ENCODE peak calls at places on chromosomes 12 and 14, in eight cellular contexts. One of them, this sample, is unnamed. For H3K36me3, the result is how much of the 10 kb centered on the place peaks cover.

GRCh38 chr14:99412122-99413061 is 68.3 kb downstream of the SETD3 start:
- DNase-seq in cardiac muscle cell: peak
- DNase-seq in CD8-positive, alpha-beta T cell: no peak
- DNase-seq in Caco-2: peak
- DNase-seq in Peyer's patch: no peak
- DNase-seq in SJCRH30: no peak
- DNase-seq in sigmoid colon: no peak
- DNase-seq in mammary epithelial cell: no peak
- DNase-seq in this sample: no peak

GRCh38 chr12:124753993-124754392 is 109.7 kb downstream of the SCARB1 start:
- DNase-seq in cardiac muscle cell: no peak
- DNase-seq in CD8-positive, alpha-beta T cell: no peak
- DNase-seq in Caco-2: no peak
- DNase-seq in Peyer's patch: no peak
- DNase-seq in SJCRH30: no peak
- DNase-seq in sigmoid colon: no peak
- DNase-seq in mammary epithelial cell: no peak
- DNase-seq in this sample: no peak

GRCh38 chr12:49359671-49360070 is 7.6 kb upstream of the SPATS2 start:
- DNase-seq in cardiac muscle cell: no peak
- DNase-seq in CD8-positive, alpha-beta T cell: no peak
- DNase-seq in Caco-2: no peak
- DNase-seq in Peyer's patch: no peak
- DNase-seq in SJCRH30: no peak
- DNase-seq in sigmoid colon: no peak
- DNase-seq in mammary epithelial cell: peak
- DNase-seq in this sample: no peak

GRCh38 chr12:105253882-105254513 is 18.0 kb upstream of the APPL2 start:
- DNase-seq in cardiac muscle cell: no peak
- DNase-seq in CD8-positive, alpha-beta T cell: no peak
- DNase-seq in Caco-2: no peak
- DNase-seq in Peyer's patch: no peak
- DNase-seq in SJCRH30: no peak
- DNase-seq in sigmoid colon: no peak
- DNase-seq in mammary epithelial cell: peak
- DNase-seq in this sample: peak

GRCh38 chr14:40599726-40600125 is 1007.0 kb upstream of the LRFN5 start:
- DNase-seq in cardiac muscle cell: no peak
- DNase-seq in CD8-positive, alpha-beta T cell: no peak
- DNase-seq in Caco-2: no peak
- DNase-seq in Peyer's patch: no peak
- DNase-seq in SJCRH30: no peak
- DNase-seq in sigmoid colon: no peak
- DNase-seq in mammary epithelial cell: no peak
- DNase-seq in this sample: no peak

GRCh38 chr12:6529291-6529737 is 5.0 kb upstream of the GAPDH start:
- DNase-seq in cardiac muscle cell: no peak
- DNase-seq in CD8-positive, alpha-beta T cell: no peak
- DNase-seq in Caco-2: peak
- DNase-seq in Peyer's patch: no peak
- DNase-seq in SJCRH30: no peak
- DNase-seq in sigmoid colon: no peak
- DNase-seq in mammary epithelial cell: no peak
- DNase-seq in this sample: no peak

GRCh38 chr12:7869137-7869536 is 3.6 kb downstream of the SLC2A14 start:
- DNase-seq in cardiac muscle cell: no peak
- DNase-seq in CD8-positive, alpha-beta T cell: no peak
- DNase-seq in Caco-2: no peak
- DNase-seq in Peyer's patch: no peak
- DNase-seq in SJCRH30: no peak
- DNase-seq in sigmoid colon: no peak
- DNase-seq in mammary epithelial cell: peak
- DNase-seq in this sample: no peak

GRCh38 chr14:76227450-76228050 is 75.8 kb downstream of the GPATCH2L start:
- DNase-seq in cardiac muscle cell: no peak
- DNase-seq in CD8-positive, alpha-beta T cell: no peak
- DNase-seq in Caco-2: no peak
- DNase-seq in Peyer's patch: no peak
- DNase-seq in SJCRH30: no peak
- DNase-seq in sigmoid colon: no peak
- DNase-seq in mammary epithelial cell: peak
- DNase-seq in this sample: no peak

GRCh38 chr14:88683119-88683518 is 109.6 kb downstream of the EML5 start:
- DNase-seq in cardiac muscle cell: no peak
- DNase-seq in CD8-positive, alpha-beta T cell: no peak
- DNase-seq in Caco-2: no peak
- DNase-seq in Peyer's patch: no peak
- DNase-seq in SJCRH30: no peak
- DNase-seq in sigmoid colon: no peak
- DNase-seq in mammary epithelial cell: no peak
- DNase-seq in this sample: no peak

GRCh38 chr14:69877492-69877891 is 1.7 kb upstream of the SMOC1 start:
- DNase-seq in cardiac muscle cell: peak
- DNase-seq in CD8-positive, alpha-beta T cell: no peak
- DNase-seq in Caco-2: no peak
- DNase-seq in Peyer's patch: no peak
- DNase-seq in SJCRH30: peak
- DNase-seq in sigmoid colon: no peak
- DNase-seq in mammary epithelial cell: peak
- DNase-seq in this sample: peak

GRCh38 chr14:66087231-66087630 is 398.9 kb upstream of the CCDC196 start:
- DNase-seq in cardiac muscle cell: no peak
- DNase-seq in CD8-positive, alpha-beta T cell: no peak
- DNase-seq in Caco-2: no peak
- DNase-seq in Peyer's patch: no peak
- DNase-seq in SJCRH30: no peak
- DNase-seq in sigmoid colon: no peak
- DNase-seq in mammary epithelial cell: no peak
- DNase-seq in this sample: no peak

GRCh38 chr14:33068626-33069025 is 129.9 kb downstream of the NPAS3 start:
- DNase-seq in cardiac muscle cell: no peak
- DNase-seq in CD8-positive, alpha-beta T cell: no peak
- DNase-seq in Caco-2: no peak
- DNase-seq in Peyer's patch: no peak
- DNase-seq in SJCRH30: no peak
- DNase-seq in sigmoid colon: no peak
- DNase-seq in mammary epithelial cell: no peak
- DNase-seq in this sample: no peak

GRCh38 chr12:27822076-27822712 is 42.2 kb upstream of the MANSC4 start:
- DNase-seq in cardiac muscle cell: no peak
- DNase-seq in CD8-positive, alpha-beta T cell: peak
- DNase-seq in Caco-2: no peak
- DNase-seq in Peyer's patch: peak
- DNase-seq in SJCRH30: no peak
- DNase-seq in sigmoid colon: no peak
- DNase-seq in mammary epithelial cell: peak
- DNase-seq in this sample: no peak
- H3K4me3 ChIP-seq in cardiac muscle cell: no peak
- H3K4me3 ChIP-seq in CD8-positive, alpha-beta T cell: no peak
- H3K4me3 ChIP-seq in Caco-2: no peak
- H3K4me3 ChIP-seq in Peyer's patch: no peak
- H3K4me3 ChIP-seq in SJCRH30: no peak
- H3K4me3 ChIP-seq in sigmoid colon: no peak
- H3K4me3 ChIP-seq in mammary epithelial cell: peak
- H3K4me3 ChIP-seq in this sample: no peak

GRCh38 chr14:53010193-53010592 is 59.3 kb upstream of the FERMT2 start:
- DNase-seq in cardiac muscle cell: no peak
- DNase-seq in CD8-positive, alpha-beta T cell: no peak
- DNase-seq in Caco-2: no peak
- DNase-seq in Peyer's patch: no peak
- DNase-seq in SJCRH30: no peak
- DNase-seq in sigmoid colon: no peak
- DNase-seq in mammary epithelial cell: no peak
- DNase-seq in this sample: no peak

GRCh38 chr14:53016491-53016890 is 65.6 kb upstream of the FERMT2 start:
- DNase-seq in cardiac muscle cell: no peak
- DNase-seq in CD8-positive, alpha-beta T cell: no peak
- DNase-seq in Caco-2: no peak
- DNase-seq in Peyer's patch: no peak
- DNase-seq in SJCRH30: no peak
- DNase-seq in sigmoid colon: no peak
- DNase-seq in mammary epithelial cell: no peak
- DNase-seq in this sample: no peak

GRCh38 chr14:53016919-53017318 is 66.1 kb upstream of the FERMT2 start:
- DNase-seq in cardiac muscle cell: no peak
- DNase-seq in CD8-positive, alpha-beta T cell: no peak
- DNase-seq in Caco-2: no peak
- DNase-seq in Peyer's patch: no peak
- DNase-seq in SJCRH30: no peak
- DNase-seq in sigmoid colon: no peak
- DNase-seq in mammary epithelial cell: peak
- DNase-seq in this sample: no peak

GRCh38 chr14:53006931-53007330 is 56.1 kb upstream of the FERMT2 start:
- DNase-seq in cardiac muscle cell: no peak
- DNase-seq in CD8-positive, alpha-beta T cell: no peak
- DNase-seq in Caco-2: no peak
- DNase-seq in Peyer's patch: no peak
- DNase-seq in SJCRH30: no peak
- DNase-seq in sigmoid colon: no peak
- DNase-seq in mammary epithelial cell: no peak
- DNase-seq in this sample: no peak

GRCh38 chr14:53011053-53011462 is 60.2 kb upstream of the FERMT2 start:
- DNase-seq in cardiac muscle cell: peak
- DNase-seq in CD8-positive, alpha-beta T cell: no peak
- DNase-seq in Caco-2: peak
- DNase-seq in Peyer's patch: no peak
- DNase-seq in SJCRH30: peak
- DNase-seq in sigmoid colon: peak
- DNase-seq in mammary epithelial cell: peak
- DNase-seq in this sample: no peak
- H3K36me3 ChIP-seq in cardiac muscle cell: under half
- H3K36me3 ChIP-seq in CD8-positive, alpha-beta T cell: under half
- H3K36me3 ChIP-seq in Caco-2: under half
- H3K36me3 ChIP-seq in Peyer's patch: under half
- H3K36me3 ChIP-seq in SJCRH30: under half
- H3K36me3 ChIP-seq in sigmoid colon: under half
- H3K36me3 ChIP-seq in mammary epithelial cell: under half
- H3K36me3 ChIP-seq in this sample: under half

GRCh38 chr14:51022769-51023168 is 72.1 kb downstream of the TRIM9 start:
- DNase-seq in cardiac muscle cell: no peak
- DNase-seq in CD8-positive, alpha-beta T cell: no peak
- DNase-seq in Caco-2: no peak
- DNase-seq in Peyer's patch: no peak
- DNase-seq in SJCRH30: no peak
- DNase-seq in sigmoid colon: no peak
- DNase-seq in mammary epithelial cell: no peak
- DNase-seq in this sample: no peak

GRCh38 chr14:51024377-51024776 is 70.5 kb downstream of the TRIM9 start:
- DNase-seq in cardiac muscle cell: no peak
- DNase-seq in CD8-positive, alpha-beta T cell: no peak
- DNase-seq in Caco-2: no peak
- DNase-seq in Peyer's patch: no peak
- DNase-seq in SJCRH30: no peak
- DNase-seq in sigmoid colon: no peak
- DNase-seq in mammary epithelial cell: no peak
- DNase-seq in this sample: no peak

GRCh38 chr14:51019089-51019488 is 74.8 kb upstream of the PYGL start:
- DNase-seq in cardiac muscle cell: no peak
- DNase-seq in CD8-positive, alpha-beta T cell: no peak
- DNase-seq in Caco-2: no peak
- DNase-seq in Peyer's patch: no peak
- DNase-seq in SJCRH30: no peak
- DNase-seq in sigmoid colon: no peak
- DNase-seq in mammary epithelial cell: no peak
- DNase-seq in this sample: no peak

GRCh38 chr14:51020024-51020710 is 74.7 kb downstream of the TRIM9 start:
- DNase-seq in cardiac muscle cell: peak
- DNase-seq in CD8-positive, alpha-beta T cell: no peak
- DNase-seq in Caco-2: no peak
- DNase-seq in Peyer's patch: no peak
- DNase-seq in SJCRH30: peak
- DNase-seq in sigmoid colon: no peak
- DNase-seq in mammary epithelial cell: no peak
- DNase-seq in this sample: peak

GRCh38 chr14:51023964-51024363 is 70.9 kb downstream of the TRIM9 start:
- DNase-seq in cardiac muscle cell: peak
- DNase-seq in CD8-positive, alpha-beta T cell: no peak
- DNase-seq in Caco-2: no peak
- DNase-seq in Peyer's patch: no peak
- DNase-seq in SJCRH30: no peak
- DNase-seq in sigmoid colon: no peak
- DNase-seq in mammary epithelial cell: no peak
- DNase-seq in this sample: no peak
- H3K4me3 ChIP-seq in cardiac muscle cell: no peak
- H3K4me3 ChIP-seq in CD8-positive, alpha-beta T cell: no peak
- H3K4me3 ChIP-seq in Caco-2: no peak
- H3K4me3 ChIP-seq in Peyer's patch: no peak
- H3K4me3 ChIP-seq in SJCRH30: no peak
- H3K4me3 ChIP-seq in sigmoid colon: no peak
- H3K4me3 ChIP-seq in mammary epithelial cell: no peak
- H3K4me3 ChIP-seq in this sample: no peak

GRCh38 chr12:109958374-109958773 is 37.8 kb downstream of the GIT2 start:
- DNase-seq in cardiac muscle cell: no peak
- DNase-seq in CD8-positive, alpha-beta T cell: no peak
- DNase-seq in Caco-2: no peak
- DNase-seq in Peyer's patch: no peak
- DNase-seq in SJCRH30: no peak
- DNase-seq in sigmoid colon: no peak
- DNase-seq in mammary epithelial cell: no peak
- DNase-seq in this sample: no peak
- H3K36me3 ChIP-seq in cardiac muscle cell: under half
- H3K36me3 ChIP-seq in CD8-positive, alpha-beta T cell: under half
- H3K36me3 ChIP-seq in Caco-2: under half
- H3K36me3 ChIP-seq in Peyer's patch: under half
- H3K36me3 ChIP-seq in SJCRH30: half or more
- H3K36me3 ChIP-seq in sigmoid colon: under half
- H3K36me3 ChIP-seq in mammary epithelial cell: under half
- H3K36me3 ChIP-seq in this sample: under half

GRCh38 chr12:75699251-75699650 is 187.8 kb upstream of the KRR1 start:
- DNase-seq in cardiac muscle cell: no peak
- DNase-seq in CD8-positive, alpha-beta T cell: no peak
- DNase-seq in Caco-2: no peak
- DNase-seq in Peyer's patch: no peak
- DNase-seq in SJCRH30: no peak
- DNase-seq in sigmoid colon: no peak
- DNase-seq in mammary epithelial cell: no peak
- DNase-seq in this sample: no peak

GRCh38 chr12:75690556-75690955 is 179.1 kb upstream of the KRR1 start:
- DNase-seq in cardiac muscle cell: no peak
- DNase-seq in CD8-positive, alpha-beta T cell: no peak
- DNase-seq in Caco-2: no peak
- DNase-seq in Peyer's patch: no peak
- DNase-seq in SJCRH30: no peak
- DNase-seq in sigmoid colon: no peak
- DNase-seq in mammary epithelial cell: peak
- DNase-seq in this sample: no peak

GRCh38 chr12:75698052-75698451 is 186.6 kb upstream of the KRR1 start:
- DNase-seq in cardiac muscle cell: no peak
- DNase-seq in CD8-positive, alpha-beta T cell: no peak
- DNase-seq in Caco-2: no peak
- DNase-seq in Peyer's patch: no peak
- DNase-seq in SJCRH30: no peak
- DNase-seq in sigmoid colon: no peak
- DNase-seq in mammary epithelial cell: no peak
- DNase-seq in this sample: no peak

GRCh38 chr12:75692883-75693282 is 181.5 kb upstream of the KRR1 start:
- DNase-seq in cardiac muscle cell: no peak
- DNase-seq in CD8-positive, alpha-beta T cell: no peak
- DNase-seq in Caco-2: no peak
- DNase-seq in Peyer's patch: no peak
- DNase-seq in SJCRH30: no peak
- DNase-seq in sigmoid colon: no peak
- DNase-seq in mammary epithelial cell: no peak
- DNase-seq in this sample: no peak

GRCh38 chr12:75694891-75695290 is 183.5 kb upstream of the KRR1 start:
- DNase-seq in cardiac muscle cell: no peak
- DNase-seq in CD8-positive, alpha-beta T cell: no peak
- DNase-seq in Caco-2: no peak
- DNase-seq in Peyer's patch: no peak
- DNase-seq in SJCRH30: no peak
- DNase-seq in sigmoid colon: no peak
- DNase-seq in mammary epithelial cell: no peak
- DNase-seq in this sample: no peak
- H3K4me3 ChIP-seq in cardiac muscle cell: no peak
- H3K4me3 ChIP-seq in CD8-positive, alpha-beta T cell: no peak
- H3K4me3 ChIP-seq in Caco-2: no peak
- H3K4me3 ChIP-seq in Peyer's patch: no peak
- H3K4me3 ChIP-seq in SJCRH30: no peak
- H3K4me3 ChIP-seq in sigmoid colon: no peak
- H3K4me3 ChIP-seq in mammary epithelial cell: no peak
- H3K4me3 ChIP-seq in this sample: no peak

This sample was measured in WERI-Rb-1.